ENCODE peak calls at places on chromosome 4, in eight cellular contexts. One of them, this sample, is unnamed. For H3K4me1, the result is how much of the 10 kb centered on the place peaks cover.

GRCh38 chr4:26010266-26010665 is 96.2 kb downstream of the SMIM20 start:
- DNase-seq in CD4-positive, alpha-beta memory T cell: no peak
- DNase-seq in ovary: no peak
- DNase-seq in PC-3: no peak
- DNase-seq in GM23338: no peak
- DNase-seq in astrocyte: peak
- DNase-seq in Caco-2: no peak
- DNase-seq in heart right ventricle: no peak
- DNase-seq in this sample: peak

GRCh38 chr4:138205531-138206233 is 36.5 kb downstream of the SLC7A11 start:
- DNase-seq in Caco-2: no peak
- DNase-seq in PC-3: no peak
- DNase-seq in astrocyte: no peak
- DNase-seq in heart right ventricle: no peak
- DNase-seq in ovary: no peak
- DNase-seq in CD4-positive, alpha-beta memory T cell: no peak
- DNase-seq in GM23338: no peak
- DNase-seq in this sample: no peak

GRCh38 chr4:188021548-188022249 is 26.1 kb downstream of the ZFP42 start:
- DNase-seq in astrocyte: no peak
- DNase-seq in PC-3: peak
- DNase-seq in GM23338: no peak
- DNase-seq in Caco-2: peak
- DNase-seq in ovary: no peak
- DNase-seq in heart right ventricle: no peak
- DNase-seq in CD4-positive, alpha-beta memory T cell: no peak
- DNase-seq in this sample: no peak

GRCh38 chr4:18155062-18156041 is 133.8 kb upstream of the LCORL start:
- DNase-seq in PC-3: no peak
- DNase-seq in heart right ventricle: no peak
- DNase-seq in Caco-2: no peak
- DNase-seq in astrocyte: no peak
- DNase-seq in CD4-positive, alpha-beta memory T cell: no peak
- DNase-seq in GM23338: no peak
- DNase-seq in ovary: no peak
- DNase-seq in this sample: no peak

GRCh38 chr4:89157488-89158024 is 46.2 kb downstream of the TIGD2 start:
- DNase-seq in astrocyte: no peak
- DNase-seq in GM23338: no peak
- DNase-seq in heart right ventricle: no peak
- DNase-seq in ovary: no peak
- DNase-seq in Caco-2: no peak
- DNase-seq in PC-3: no peak
- DNase-seq in CD4-positive, alpha-beta memory T cell: no peak
- DNase-seq in this sample: no peak

GRCh38 chr4:10527438-10527837 is 70.2 kb upstream of the ZNF518B start:
- DNase-seq in GM23338: no peak
- DNase-seq in astrocyte: no peak
- DNase-seq in heart right ventricle: no peak
- DNase-seq in PC-3: no peak
- DNase-seq in Caco-2: no peak
- DNase-seq in ovary: no peak
- DNase-seq in CD4-positive, alpha-beta memory T cell: no peak
- DNase-seq in this sample: no peak

GRCh38 chr4:5993063-5993745 is 25.0 kb downstream of the C4orf50 start:
- DNase-seq in ovary: peak
- DNase-seq in astrocyte: no peak
- DNase-seq in CD4-positive, alpha-beta memory T cell: no peak
- DNase-seq in Caco-2: peak
- DNase-seq in PC-3: no peak
- DNase-seq in heart right ventricle: no peak
- DNase-seq in GM23338: no peak
- DNase-seq in this sample: no peak

GRCh38 chr4:98864560-98864959 is 64.4 kb downstream of the EIF4E start:
- DNase-seq in astrocyte: no peak
- DNase-seq in PC-3: peak
- DNase-seq in Caco-2: no peak
- DNase-seq in ovary: no peak
- DNase-seq in heart right ventricle: no peak
- DNase-seq in GM23338: no peak
- DNase-seq in CD4-positive, alpha-beta memory T cell: no peak
- DNase-seq in this sample: no peak

GRCh38 chr4:82401600-82401999 is 27.8 kb upstream of the HNRNPD start:
- DNase-seq in astrocyte: no peak
- DNase-seq in GM23338: no peak
- DNase-seq in Caco-2: no peak
- DNase-seq in ovary: no peak
- DNase-seq in CD4-positive, alpha-beta memory T cell: no peak
- DNase-seq in PC-3: peak
- DNase-seq in heart right ventricle: no peak
- DNase-seq in this sample: no peak

GRCh38 chr4:82380344-82380743 is 6.6 kb upstream of the HNRNPD start:
- DNase-seq in heart right ventricle: peak
- DNase-seq in CD4-positive, alpha-beta memory T cell: no peak
- DNase-seq in astrocyte: no peak
- DNase-seq in Caco-2: no peak
- DNase-seq in PC-3: peak
- DNase-seq in ovary: no peak
- DNase-seq in GM23338: no peak
- DNase-seq in this sample: no peak

GRCh38 chr4:53508446-53508845 is 82.8 kb downstream of the LNX1 start:
- DNase-seq in Caco-2: no peak
- DNase-seq in PC-3: peak
- DNase-seq in CD4-positive, alpha-beta memory T cell: no peak
- DNase-seq in astrocyte: peak
- DNase-seq in ovary: no peak
- DNase-seq in heart right ventricle: no peak
- DNase-seq in GM23338: no peak
- DNase-seq in this sample: peak

DNA sequence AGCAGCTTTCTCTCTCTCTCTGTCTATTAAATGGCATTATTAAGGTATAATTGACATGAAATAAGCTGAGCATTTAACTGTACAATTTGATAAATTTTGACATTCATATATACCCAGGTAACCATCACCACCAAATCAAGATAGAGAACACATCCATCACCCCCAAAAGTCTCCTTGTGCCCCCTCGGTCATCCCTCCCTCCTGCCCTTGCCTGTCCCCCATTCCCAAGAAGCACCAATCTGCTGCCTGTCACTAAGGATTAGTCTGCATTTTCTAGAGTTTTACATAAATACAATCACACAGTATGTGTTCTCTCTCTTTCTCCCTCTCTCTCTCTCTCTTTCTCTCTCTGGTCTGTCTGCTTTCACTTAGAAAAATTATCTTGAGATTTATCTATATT is 25.0 kb upstream of the TMEM154 start:
- DNase-seq in Caco-2: no peak
- DNase-seq in GM23338: no peak
- DNase-seq in ovary: no peak
- DNase-seq in CD4-positive, alpha-beta memory T cell: no peak
- DNase-seq in astrocyte: no peak
- DNase-seq in PC-3: no peak
- DNase-seq in heart right ventricle: no peak
- DNase-seq in this sample: no peak
- H3K4me1 ChIP-seq in Caco-2: under half
- H3K4me1 ChIP-seq in GM23338: under half
- H3K4me1 ChIP-seq in ovary: under half
- H3K4me1 ChIP-seq in CD4-positive, alpha-beta memory T cell: under half
- H3K4me1 ChIP-seq in astrocyte: under half
- H3K4me1 ChIP-seq in PC-3: under half
- H3K4me1 ChIP-seq in heart right ventricle: under half
- H3K4me1 ChIP-seq in this sample: under half

GRCh38 chr4:2671267-2671895 is 84.8 kb downstream of the TNIP2 start:
- DNase-seq in GM23338: no peak
- DNase-seq in astrocyte: no peak
- DNase-seq in heart right ventricle: no peak
- DNase-seq in CD4-positive, alpha-beta memory T cell: no peak
- DNase-seq in Caco-2: no peak
- DNase-seq in ovary: no peak
- DNase-seq in PC-3: no peak
- DNase-seq in this sample: no peak

GRCh38 chr4:2672082-2672481 is 84.1 kb downstream of the TNIP2 start:
- DNase-seq in ovary: no peak
- DNase-seq in Caco-2: no peak
- DNase-seq in CD4-positive, alpha-beta memory T cell: no peak
- DNase-seq in GM23338: no peak
- DNase-seq in heart right ventricle: no peak
- DNase-seq in astrocyte: no peak
- DNase-seq in PC-3: no peak
- DNase-seq in this sample: no peak

GRCh38 chr4:2663275-2663674 is 92.9 kb downstream of the TNIP2 start:
- DNase-seq in Caco-2: no peak
- DNase-seq in heart right ventricle: no peak
- DNase-seq in astrocyte: no peak
- DNase-seq in CD4-positive, alpha-beta memory T cell: no peak
- DNase-seq in GM23338: no peak
- DNase-seq in ovary: no peak
- DNase-seq in PC-3: no peak
- DNase-seq in this sample: peak

GRCh38 chr4:2666722-2667247 is 89.4 kb downstream of the TNIP2 start:
- DNase-seq in GM23338: no peak
- DNase-seq in PC-3: no peak
- DNase-seq in astrocyte: no peak
- DNase-seq in ovary: no peak
- DNase-seq in CD4-positive, alpha-beta memory T cell: no peak
- DNase-seq in heart right ventricle: no peak
- DNase-seq in Caco-2: no peak
- DNase-seq in this sample: no peak

DNA sequence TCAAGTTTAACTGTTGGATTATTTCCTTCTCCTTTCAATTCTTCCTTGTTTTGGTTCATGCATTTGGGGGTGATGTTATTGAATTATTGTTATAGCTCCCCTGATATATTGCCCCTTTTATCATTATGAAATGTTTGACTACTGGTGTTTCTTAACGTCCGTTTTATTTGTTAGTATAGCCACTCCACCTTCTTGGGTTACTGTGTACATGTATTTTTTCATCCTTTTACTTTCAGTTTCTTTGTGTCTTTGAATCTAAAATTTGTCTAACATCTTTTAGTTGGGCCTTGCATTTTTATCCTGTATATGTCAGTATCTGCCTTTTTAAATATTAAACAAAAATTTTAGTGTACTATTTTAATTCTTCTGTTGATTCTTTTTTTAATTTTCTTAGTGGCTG is 88.7 kb downstream of the TNIP2 start:
- DNase-seq in Caco-2: no peak
- DNase-seq in GM23338: no peak
- DNase-seq in heart right ventricle: no peak
- DNase-seq in astrocyte: no peak
- DNase-seq in PC-3: no peak
- DNase-seq in ovary: no peak
- DNase-seq in CD4-positive, alpha-beta memory T cell: no peak
- DNase-seq in this sample: no peak
- H3K4me3 ChIP-seq in Caco-2: no peak
- H3K4me3 ChIP-seq in GM23338: no peak
- H3K4me3 ChIP-seq in heart right ventricle: no peak
- H3K4me3 ChIP-seq in astrocyte: no peak
- H3K4me3 ChIP-seq in PC-3: no peak
- H3K4me3 ChIP-seq in ovary: no peak
- H3K4me3 ChIP-seq in CD4-positive, alpha-beta memory T cell: peak
- H3K4me3 ChIP-seq in this sample: no peak

GRCh38 chr4:76981649-76982048 is 32.1 kb downstream of the SEPTIN11 start:
- DNase-seq in PC-3: no peak
- DNase-seq in heart right ventricle: no peak
- DNase-seq in ovary: no peak
- DNase-seq in Caco-2: no peak
- DNase-seq in GM23338: no peak
- DNase-seq in astrocyte: no peak
- DNase-seq in CD4-positive, alpha-beta memory T cell: no peak
- DNase-seq in this sample: peak

GRCh38 chr4:76979236-76979635 is 29.7 kb downstream of the SEPTIN11 start:
- DNase-seq in ovary: no peak
- DNase-seq in GM23338: no peak
- DNase-seq in Caco-2: no peak
- DNase-seq in heart right ventricle: no peak
- DNase-seq in CD4-positive, alpha-beta memory T cell: no peak
- DNase-seq in PC-3: peak
- DNase-seq in astrocyte: no peak
- DNase-seq in this sample: no peak

GRCh38 chr4:76977731-76978350 is 28.3 kb downstream of the SEPTIN11 start:
- DNase-seq in GM23338: no peak
- DNase-seq in Caco-2: no peak
- DNase-seq in ovary: no peak
- DNase-seq in CD4-positive, alpha-beta memory T cell: no peak
- DNase-seq in heart right ventricle: no peak
- DNase-seq in astrocyte: peak
- DNase-seq in PC-3: peak
- DNase-seq in this sample: peak

GRCh38 chr4:76982638-76983579 is 33.4 kb downstream of the SEPTIN11 start:
- DNase-seq in GM23338: no peak
- DNase-seq in ovary: no peak
- DNase-seq in astrocyte: peak
- DNase-seq in Caco-2: no peak
- DNase-seq in heart right ventricle: no peak
- DNase-seq in CD4-positive, alpha-beta memory T cell: peak
- DNase-seq in PC-3: no peak
- DNase-seq in this sample: peak

GRCh38 chr4:76980280-76980679 is 30.7 kb downstream of the SEPTIN11 start:
- DNase-seq in ovary: no peak
- DNase-seq in PC-3: no peak
- DNase-seq in Caco-2: no peak
- DNase-seq in astrocyte: no peak
- DNase-seq in heart right ventricle: no peak
- DNase-seq in CD4-positive, alpha-beta memory T cell: no peak
- DNase-seq in GM23338: no peak
- DNase-seq in this sample: no peak
- H3K4me1 ChIP-seq in ovary: under half
- H3K4me1 ChIP-seq in PC-3: under half
- H3K4me1 ChIP-seq in Caco-2: under half
- H3K4me1 ChIP-seq in astrocyte: half or more
- H3K4me1 ChIP-seq in heart right ventricle: half or more
- H3K4me1 ChIP-seq in CD4-positive, alpha-beta memory T cell: half or more
- H3K4me1 ChIP-seq in GM23338: under half
- H3K4me1 ChIP-seq in this sample: half or more

DNA sequence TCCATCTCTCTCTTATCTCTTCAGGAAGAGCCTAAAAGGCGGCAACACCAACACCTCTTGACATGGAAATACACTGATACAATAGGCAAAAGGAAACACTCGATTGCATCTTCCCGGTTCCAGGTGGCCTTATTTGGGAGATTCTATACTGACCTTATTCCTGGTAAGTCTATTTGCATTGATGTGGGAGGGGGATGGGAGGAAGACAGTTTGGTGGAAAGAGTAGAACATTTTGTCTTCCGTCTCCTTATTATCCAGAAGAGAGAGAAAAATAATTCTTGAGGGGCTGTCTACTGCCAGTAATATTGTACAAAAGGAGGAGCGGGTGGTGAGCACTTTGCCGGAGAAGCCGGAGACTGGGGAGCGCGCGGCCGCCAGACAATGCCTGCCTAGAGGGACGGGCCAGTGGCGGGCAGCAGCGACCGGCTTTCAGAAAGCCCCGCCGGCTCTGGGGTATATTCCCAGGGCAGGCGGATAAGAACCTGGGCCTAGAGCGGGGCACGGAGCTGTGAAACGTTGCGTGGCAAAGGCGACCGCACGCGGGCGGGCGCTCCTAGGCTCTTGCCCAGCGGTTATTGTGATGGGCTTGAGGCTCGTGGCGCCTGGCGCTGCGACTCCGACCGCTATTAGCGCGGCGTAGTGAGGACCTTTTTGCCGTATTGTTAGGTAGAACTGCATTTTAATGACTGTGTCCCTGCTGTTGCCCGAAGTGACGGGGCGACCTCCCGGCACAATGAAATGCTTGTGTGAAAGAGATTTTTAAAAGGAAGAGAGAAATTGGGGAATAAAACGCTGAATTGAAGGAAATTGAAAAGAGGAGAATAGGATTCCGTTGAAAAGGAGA is 520 bp downstream of the PRDM8 start:
- DNase-seq in ovary: peak
- DNase-seq in CD4-positive, alpha-beta memory T cell: no peak
- DNase-seq in GM23338: peak
- DNase-seq in PC-3: no peak
- DNase-seq in heart right ventricle: no peak
- DNase-seq in Caco-2: no peak
- DNase-seq in astrocyte: no peak
- DNase-seq in this sample: peak
- H3K4me3 ChIP-seq in ovary: peak
- H3K4me3 ChIP-seq in CD4-positive, alpha-beta memory T cell: peak
- H3K4me3 ChIP-seq in GM23338: peak
- H3K4me3 ChIP-seq in PC-3: peak
- H3K4me3 ChIP-seq in heart right ventricle: peak
- H3K4me3 ChIP-seq in Caco-2: no peak
- H3K4me3 ChIP-seq in astrocyte: peak
- H3K4me3 ChIP-seq in this sample: peak

This sample was measured in adipocyte.